ENCODE peak calls at places on chromosomes 5 and 9, in nine cellular contexts. U, I, J, A, Y, W, F, R and L are unnamed samples.

GRCh38 chr5:134846641-134846960 is 833 bp downstream of the C5orf24 start:
- DNase-seq in W (no peak), A (no peak), I (no peak), U (peak; percentile 27), F (no peak), R (no peak), J (no peak), Y (no peak), L (no peak)

GRCh38 chr5:155726267-155726666 is 600.7 kb upstream of the SGCD start:
- DNase-seq in I (no peak), W (no peak), R (no peak), J (peak; percentile 37), Y (peak; percentile 33), F (no peak), A (peak; percentile 37), U (peak; percentile 5), L (no peak)

GRCh38 chr5:131634666-131634995 is 398 bp downstream of the RAPGEF6 start:
- DNase-seq in J (peak; percentile 53), R (no peak), Y (peak; percentile 49), W (no peak), F (peak; percentile 65), A (no peak), I (no peak), U (peak; percentile 48), L (no peak)

GRCh38 chr9:70510157-70510770 is 95.8 kb upstream of the KLF9 start:
- DNase-seq in F (peak; percentile 22), Y (no peak), A (peak; percentile 76), U (peak; percentile 38), R (peak; percentile 65), J (peak; percentile 22), I (peak; percentile 69), W (no peak), L (no peak)

GRCh38 chr9:97737429-97737828 is 40.3 kb upstream of the XPA start:
- DNase-seq in F (peak; percentile 76), J (no peak), U (no peak), Y (no peak), I (no peak), A (no peak), R (no peak), W (no peak), L (no peak)

GRCh38 chr9:117823621-117824020 is 119.4 kb downstream of the TLR4 start:
- DNase-seq in Y (no peak), J (no peak), U (no peak), F (no peak), I (no peak), A (no peak), W (no peak), R (no peak), L (no peak)

GRCh38 chr9:98502311-98502975 is 206.3 kb downstream of the GABBR2 start:
- DNase-seq in J (no peak), Y (peak; percentile 83), A (no peak), U (peak; percentile 24), I (no peak), W (no peak), R (no peak), F (peak; percentile 66), L (no peak)

GRCh38 chr5:178205010-178205748 is 846 bp downstream of the HNRNPAB start:
- DNase-seq in Y (peak; percentile 68), J (peak; percentile 62), A (peak; percentile 91), W (peak; percentile 95), F (peak; percentile 96), I (peak; percentile 95), R (peak; percentile 88), U (peak; percentile 86), L (peak; percentile 65)

GRCh38 chr5:111779260-111780254 is 22.6 kb upstream of the NREP start:
- DNase-seq in F (peak; percentile 14), R (no peak), Y (peak; percentile 31), U (peak; percentile 60), A (no peak), W (no peak), I (no peak), J (no peak), L (no peak)

GRCh38 chr9:75188756-75189155 is 100.4 kb downstream of the OSTF1 start:
- DNase-seq in Y (no peak), R (no peak), I (no peak), F (peak; percentile 53), A (no peak), U (no peak), J (no peak), W (no peak), L (no peak)

GRCh38 chr5:78649220-78649700 is 688 bp upstream of the LHFPL2 start:
- DNase-seq in R (no peak), J (no peak), A (peak; percentile 39), F (peak; percentile 31), W (no peak), Y (no peak), I (no peak), U (peak; percentile 51), L (no peak)
- TF ChIP-seq CTCF in R (no peak), J (no peak), A (no peak), F (no peak), W (no peak), Y (peak; percentile 4), I (no peak), U (no peak), L (no peak)

GRCh38 chr9:131603711-131604439 is 58.6 kb downstream of the PRRT1B start:
- DNase-seq in U (no peak), R (no peak), F (no peak), I (no peak), W (peak; percentile 51), Y (no peak), J (no peak), A (no peak), L (no peak)
- TF ChIP-seq CTCF in U (no peak), R (no peak), F (no peak), I (no peak), W (no peak), Y (no peak), J (no peak), A (no peak), L (no peak)

GRCh38 chr5:156819537-156819936 is 30.6 kb upstream of the PPP1R2B start:
- DNase-seq in Y (no peak), A (no peak), J (no peak), R (no peak), W (no peak), U (no peak), F (no peak), I (no peak), L (no peak)

GRCh38 chr5:156819967-156820581 is 30.0 kb upstream of the PPP1R2B start:
- DNase-seq in F (no peak), U (no peak), R (no peak), Y (no peak), I (no peak), J (no peak), W (no peak), A (no peak), L (no peak)

GRCh38 chr5:156812959-156813358 is 37.1 kb upstream of the PPP1R2B start:
- DNase-seq in R (no peak), U (no peak), J (no peak), W (no peak), A (no peak), F (no peak), I (no peak), Y (no peak), L (no peak)

DNA sequence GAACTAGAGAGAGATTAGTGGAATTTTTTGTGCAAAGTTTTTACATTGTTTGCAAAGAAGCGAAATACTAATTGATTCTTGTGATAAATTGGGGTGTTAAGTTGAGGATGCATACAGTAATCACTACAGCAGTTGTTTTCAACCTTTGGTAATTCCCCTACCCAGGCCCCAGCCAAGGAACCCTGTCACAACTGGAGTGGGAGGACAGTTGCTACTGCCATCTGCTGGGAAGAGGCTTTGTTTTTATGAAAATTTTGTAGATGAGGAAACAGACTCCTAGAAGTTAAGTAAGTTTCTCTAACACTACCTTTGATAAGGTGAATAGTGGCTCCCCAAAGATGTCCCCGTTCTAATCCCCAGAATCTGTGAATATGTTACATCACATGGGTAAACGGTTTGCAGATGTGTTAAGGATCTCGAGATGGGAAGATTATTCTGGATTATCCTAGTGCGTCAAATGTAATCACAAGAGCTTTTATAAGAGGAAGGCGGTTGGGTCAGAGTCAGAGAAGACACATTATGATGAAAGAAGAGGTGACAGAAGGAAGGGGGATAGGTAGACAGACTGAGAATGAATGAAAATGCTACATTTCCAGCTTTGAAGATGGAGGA is 34.0 kb upstream of the PPP1R2B start:
- DNase-seq in W (no peak), A (peak; percentile 60), R (no peak), I (no peak), F (no peak), Y (peak; percentile 51), U (peak; percentile 39), J (peak; percentile 36), L (no peak)
- TF ChIP-seq CTCF in W (no peak), A (no peak), R (peak; percentile 43), I (no peak), F (peak; percentile 29), Y (peak; percentile 83), U (peak; percentile 51), J (peak; percentile 64), L (no peak)

GRCh38 chr9:68949271-68950000 is 64.5 kb downstream of the PRKACG start:
- DNase-seq in J (no peak), A (no peak), I (no peak), U (peak; percentile 27), R (peak; percentile 46), Y (peak; percentile 3), F (no peak), W (no peak), L (no peak)
- TF ChIP-seq CTCF in J (peak; percentile 13), A (no peak), I (peak; percentile 17), U (peak; percentile 34), R (peak; percentile 38), Y (no peak), F (no peak), W (no peak), L (no peak)

DNA sequence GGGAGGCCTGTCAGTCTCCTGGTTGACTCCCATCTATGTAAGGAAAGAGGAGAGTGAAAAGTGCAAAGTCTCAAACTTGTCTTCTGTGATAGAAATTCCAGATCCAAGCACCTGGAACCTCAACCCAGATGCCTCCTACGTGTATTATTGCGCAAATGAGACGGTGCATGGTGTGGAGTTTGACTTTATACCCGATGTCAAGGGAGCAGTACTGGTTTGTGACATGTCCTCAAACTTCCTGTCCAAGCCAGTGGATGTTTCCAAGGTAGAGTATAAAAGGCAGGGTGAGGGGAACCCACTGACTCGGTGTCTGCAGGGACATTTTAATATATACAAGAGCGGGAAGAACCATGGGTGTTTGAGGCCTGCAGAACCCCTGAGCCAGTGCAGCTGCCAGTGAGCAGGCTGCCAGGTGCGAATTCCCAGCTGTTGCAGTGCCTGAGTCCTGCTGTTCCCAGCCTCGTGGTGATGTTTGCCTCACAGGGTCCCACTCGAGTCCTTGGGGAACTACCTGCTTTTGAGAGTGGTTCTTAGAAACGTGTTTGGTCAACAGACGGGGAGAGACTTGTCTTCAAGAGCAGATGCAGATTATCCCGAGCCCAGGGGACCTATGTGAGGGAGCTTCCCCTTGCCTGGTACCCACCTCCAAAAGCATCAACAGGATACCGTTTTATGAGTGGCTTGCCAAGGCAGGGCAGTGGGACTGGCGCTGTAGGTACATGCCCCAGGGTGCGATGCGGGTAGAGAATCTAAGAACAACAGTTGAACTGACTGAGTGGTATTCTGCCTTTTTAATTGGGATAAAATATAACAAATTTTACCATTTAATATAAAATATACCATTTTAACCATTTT is 9.5 kb downstream of the PSAT1 start:
- DNase-seq in U (no peak), J (no peak), Y (no peak), W (no peak), I (no peak), R (no peak), A (no peak), F (no peak), L (no peak)
- TF ChIP-seq CTCF in U (no peak), J (no peak), Y (no peak), W (no peak), I (no peak), R (no peak), A (no peak), F (no peak), L (no peak)

GRCh38 chr5:19795218-19795617 is 192.8 kb downstream of the CDH18 start:
- DNase-seq in R (no peak), W (no peak), A (no peak), I (no peak), Y (peak; percentile 21), U (peak; percentile 21), F (peak; percentile 3), J (no peak), L (no peak)
- TF ChIP-seq CTCF in R (no peak), W (no peak), A (no peak), I (no peak), Y (peak; percentile 41), U (peak; percentile 9), F (peak; percentile 4), J (no peak), L (no peak)